ENCODE peak calls at places on chromosomes 2 and 18, in six cellular contexts. B is AG09319; X is AG08395; R is hippocampal formation; I is Panc1; P is activated CD4-positive, alpha-beta T cell treated with anti-CD3 and anti-CD28 coated beads, Interleukin-2, amount 50 U/mL, for 1 hour. Z is an unnamed sample.

GRCh38 chr2:7773362-7773973 is 856.3 kb downstream of the RNF144A start:
- DNase-seq in B (no peak), X (peak; percentile 61), R (no peak), I (no peak), P (no peak), Z (no peak)

GRCh38 chr2:191298306-191298705 is 53.1 kb downstream of the MYO1B start:
- DNase-seq in B (no peak), X (peak; percentile 10), R (no peak), I (no peak), P (no peak), Z (no peak)

GRCh38 chr2:85409719-85410583 is at the start of gene CAPG:
- DNase-seq in B (no peak), X (no peak), R (no peak), I (no peak), P (peak; percentile 26), Z (no peak)

GRCh38 chr2:166127217-166128155 is at the start of gene SCN1A:
- DNase-seq in B (peak; percentile 20), X (peak; percentile 34), R (peak; percentile 64), I (peak; percentile 20), P (no peak), Z (no peak)

GRCh38 chr18:78622251-78622953 is 357.2 kb upstream of the SALL3 start:
- DNase-seq in B (no peak), X (no peak), R (no peak), I (no peak), P (no peak), Z (peak; percentile 42)

GRCh38 chr2:22737144-22737543 is 647.8 kb upstream of the KLHL29 start:
- DNase-seq in B (no peak), X (no peak), R (peak; percentile 2), I (no peak), P (no peak), Z (no peak)

GRCh38 chr2:127413782-127414743 is 4.2 kb upstream of the PROC start:
- DNase-seq in B (no peak), X (peak; percentile 42), R (no peak), I (no peak), P (no peak), Z (no peak)

GRCh38 chr2:119760876-119761275 is 1.2 kb downstream of the PTPN4 start:
- DNase-seq in B (no peak), X (peak; percentile 10), R (no peak), I (no peak), P (no peak), Z (no peak)

GRCh38 chr18:23883277-23883790 is 131.2 kb upstream of the TTC39C start:
- DNase-seq in B (no peak), X (no peak), R (no peak), I (no peak), P (no peak), Z (no peak)

GRCh38 chr2:217482343-217482742 is 520.5 kb downstream of the TNS1 start:
- DNase-seq in B (peak; percentile 61), X (no peak), R (no peak), I (no peak), P (no peak), Z (no peak)

GRCh38 chr2:121356058-121356640 is 71.1 kb upstream of the TFCP2L1 start:
- DNase-seq in B (peak; percentile 28), X (peak; percentile 74), R (peak; percentile 70), I (peak; percentile 35), P (no peak), Z (no peak)

GRCh38 chr2:234175649-234176048 is 125.1 kb downstream of the SPP2 start:
- DNase-seq in B (no peak), X (no peak), R (no peak), I (no peak), P (no peak), Z (no peak)

GRCh38 chr18:7632152-7633098 is 65.3 kb downstream of the PTPRM start:
- DNase-seq in B (no peak), X (no peak), R (no peak), I (no peak), P (no peak), Z (no peak)

GRCh38 chr2:224769489-224769888 is 53.3 kb upstream of the CCDC195 start:
- DNase-seq in B (no peak), X (no peak), R (no peak), I (no peak), P (no peak), Z (no peak)

GRCh38 chr2:27730980-27731691 is 40.4 kb upstream of the MRPL33 start:
- DNase-seq in B (no peak), X (no peak), R (no peak), I (no peak), P (no peak), Z (no peak)

GRCh38 chr2:67313536-67313935 is 83.6 kb upstream of the ETAA1 start:
- DNase-seq in B (no peak), X (no peak), R (no peak), I (no peak), P (no peak), Z (no peak)

GRCh38 chr2:45627911-45628310 is 16.8 kb upstream of the SRBD1 start:
- DNase-seq in B (no peak), X (peak; percentile 62), R (no peak), I (no peak), P (no peak), Z (no peak)

GRCh38 chr2:126715576-126716406 is 59.8 kb downstream of the GYPC start:
- DNase-seq in B (no peak), X (no peak), R (no peak), I (no peak), P (no peak), Z (no peak)

GRCh38 chr2:197152451-197153228 is 157.9 kb downstream of the ANKRD44 start:
- DNase-seq in B (no peak), X (no peak), R (peak; percentile 43), I (peak; percentile 72), P (peak; percentile 8), Z (no peak)

GRCh38 chr2:105962221-105962620 is 217.5 kb downstream of the NCK2 start:
- DNase-seq in B (no peak), X (no peak), R (no peak), I (no peak), P (no peak), Z (no peak)

GRCh38 chr2:120678251-120678650 is 57.4 kb upstream of the GLI2 start:
- DNase-seq in B (no peak), X (peak; percentile 62), R (no peak), I (no peak), P (no peak), Z (no peak)

GRCh38 chr2:59888015-59888414 is 665.4 kb downstream of the BCL11A start:
- DNase-seq in B (no peak), X (no peak), R (no peak), I (no peak), P (peak; percentile 20), Z (no peak)

GRCh38 chr2:64212346-64212745 is 68.1 kb upstream of the PELI1 start:
- DNase-seq in B (no peak), X (no peak), R (peak; percentile 8), I (no peak), P (no peak), Z (no peak)

GRCh38 chr2:15768142-15769088 is 171.9 kb upstream of the MYCN start:
- DNase-seq in B (no peak), X (no peak), R (no peak), I (no peak), P (no peak), Z (no peak)

GRCh38 chr2:226124548-226125011 is 675.0 kb downstream of the IRS1 start:
- DNase-seq in B (peak; percentile 42), X (no peak), R (no peak), I (no peak), P (no peak), Z (no peak)

GRCh38 chr18:1011342-1011741 is 106.7 kb downstream of the ADCYAP1 start:
- DNase-seq in B (no peak), X (no peak), R (no peak), I (no peak), P (no peak), Z (no peak)

GRCh38 chr2:160043265-160043664 is 19.1 kb downstream of the PLA2R1 start:
- DNase-seq in B (no peak), X (no peak), R (no peak), I (no peak), P (no peak), Z (no peak)

GRCh38 chr18:31112804-31113203 is 10.6 kb upstream of the DSC2 start:
- DNase-seq in B (no peak), X (no peak), R (no peak), I (no peak), P (no peak), Z (no peak)

GRCh38 chr18:11800947-11801346 is 50.3 kb upstream of the CHMP1B start:
- DNase-seq in B (no peak), X (no peak), R (no peak), I (no peak), P (no peak), Z (no peak)

GRCh38 chr2:233563663-233564430 is 2.7 kb downstream of the USP40 start:
- DNase-seq in B (no peak), X (peak; percentile 2), R (no peak), I (no peak), P (no peak), Z (no peak)

GRCh38 chr2:156110890-156111289 is 221.6 kb downstream of the NR4A2 start:
- DNase-seq in B (no peak), X (no peak), R (no peak), I (no peak), P (no peak), Z (no peak)

GRCh38 chr2:62196278-62196901 is 475 bp downstream of the B3GNT2 start:
- DNase-seq in B (no peak), X (no peak), R (no peak), I (no peak), P (peak; percentile 46), Z (no peak)

GRCh38 chr2:195658541-195658890 is 1.5 kb downstream of the SLC39A10 start:
- DNase-seq in B (no peak), X (no peak), R (no peak), I (peak; percentile 65), P (peak; percentile 11), Z (no peak)

GRCh38 chr2:238635637-238636036 is 208.9 kb downstream of the ASB1 start:
- DNase-seq in B (peak; percentile 37), X (peak; percentile 50), R (no peak), I (no peak), P (no peak), Z (no peak)

GRCh38 chr2:205837663-205838062 is 155.4 kb downstream of the NRP2 start:
- DNase-seq in B (no peak), X (no peak), R (no peak), I (no peak), P (no peak), Z (no peak)

GRCh38 chr2:161766334-161766733 is 142.1 kb downstream of the SLC4A10 start:
- DNase-seq in B (no peak), X (no peak), R (no peak), I (no peak), P (no peak), Z (no peak)

GRCh38 chr18:37276111-37276510 is 289.5 kb downstream of the CELF4 start:
- DNase-seq in B (no peak), X (no peak), R (no peak), I (no peak), P (no peak), Z (no peak)

GRCh38 chr2:17303496-17303895 is 214.7 kb downstream of the RAD51AP2 start:
- DNase-seq in B (no peak), X (no peak), R (no peak), I (no peak), P (no peak), Z (no peak)

GRCh38 chr2:163601377-163601776 is 134.4 kb downstream of the FIGN start:
- DNase-seq in B (no peak), X (no peak), R (no peak), I (no peak), P (no peak), Z (no peak)